ENCODE peak calls at places on chromosomes 1 and 21, in six cellular contexts. C is activated CD8-positive, alpha-beta memory T cell treated with anti-CD3 and anti-CD28 coated beads, Interleukin-2, amount 10 ng/mL, durations not matched to agents 7 days and 5 days; T is hippocampal formation; J is RWPE1; O is A172; G is central memory CD4-positive, alpha-beta T cell. Q is an unnamed sample.

GRCh38 chr1:11661105-11661504 is 2.9 kb upstream of the FBXO6 start:
- DNase-seq in C (no peak), T (no peak), J (no peak), O (no peak), G (no peak), Q (no peak)

GRCh38 chr1:21205416-21205815 is 28.7 kb upstream of the EIF4G3 start:
- DNase-seq in C (no peak), T (no peak), J (no peak), O (no peak), G (no peak), Q (no peak)

GRCh38 chr1:42176902-42177519 is 12.5 kb upstream of the GUCA2A start:
- DNase-seq in C (no peak), T (peak; percentile 34), J (peak; percentile 56), O (peak; percentile 48), G (peak; percentile 20), Q (peak; percentile 29)

GRCh38 chr21:45579383-45580180 is 37.3 kb upstream of the SLC19A1 start:
- DNase-seq in C (no peak), T (no peak), J (no peak), O (no peak), G (no peak), Q (no peak)

GRCh38 chr1:61692155-61692783 is 32.7 kb downstream of the TM2D1 start:
- DNase-seq in C (no peak), T (no peak), J (no peak), O (peak; percentile 42), G (no peak), Q (no peak)

GRCh38 chr1:54371038-54371935 is 34.9 kb downstream of the SSBP3 start:
- DNase-seq in C (no peak), T (no peak), J (peak; percentile 8), O (no peak), G (no peak), Q (no peak)

GRCh38 chr1:183444243-183444642 is 26.1 kb upstream of the NMNAT2 start:
- DNase-seq in C (no peak), T (no peak), J (peak; percentile 18), O (peak; percentile 48), G (no peak), Q (no peak)

GRCh38 chr21:17818158-17819113 is 720 bp downstream of the C21orf91 start:
- DNase-seq in C (peak; percentile 67), T (no peak), J (peak; percentile 26), O (peak; percentile 25), G (peak; percentile 45), Q (peak; percentile 47)

GRCh38 chr1:5718716-5719632 is 273.3 kb downstream of the NPHP4 start:
- DNase-seq in C (no peak), T (no peak), J (no peak), O (no peak), G (no peak), Q (no peak)

GRCh38 chr1:80258659-80259058 is 1252.1 kb upstream of the ADGRL4 start:
- DNase-seq in C (no peak), T (no peak), J (no peak), O (no peak), G (no peak), Q (no peak)

GRCh38 chr21:39033878-39034589 is 149.2 kb downstream of the PSMG1 start:
- DNase-seq in C (no peak), T (no peak), J (no peak), O (no peak), G (no peak), Q (no peak)

GRCh38 chr1:231723146-231723545 is 96.6 kb downstream of the DISC1 start:
- DNase-seq in C (no peak), T (no peak), J (no peak), O (no peak), G (no peak), Q (no peak)

GRCh38 chr1:63982201-63982600 is 208.4 kb downstream of the ROR1 start:
- DNase-seq in C (no peak), T (no peak), J (no peak), O (no peak), G (no peak), Q (no peak)

GRCh38 chr1:82455342-82455741 is 654.6 kb downstream of the ADGRL2 start:
- DNase-seq in C (no peak), T (no peak), J (no peak), O (no peak), G (no peak), Q (peak; percentile 20)

GRCh38 chr1:25042876-25043580 is 113.0 kb upstream of the RUNX3 start:
- DNase-seq in C (no peak), T (no peak), J (no peak), O (no peak), G (no peak), Q (no peak)

GRCh38 chr21:26433386-26433785 is 139.7 kb downstream of the CYYR1 start:
- DNase-seq in C (no peak), T (no peak), J (no peak), O (no peak), G (no peak), Q (no peak)

GRCh38 chr1:48916121-48917069 is 139.7 kb upstream of the BEND5 start:
- DNase-seq in C (no peak), T (peak; percentile 22), J (peak; percentile 21), O (peak; percentile 49), G (no peak), Q (no peak)

GRCh38 chr1:24437631-24438396 is 22.2 kb downstream of the NIPAL3 start:
- DNase-seq in C (no peak), T (no peak), J (no peak), O (no peak), G (no peak), Q (no peak)

GRCh38 chr1:99457381-99458165 is 188.3 kb upstream of the PALMD start:
- DNase-seq in C (no peak), T (peak; percentile 20), J (peak; percentile 67), O (peak; percentile 76), G (no peak), Q (no peak)

GRCh38 chr1:232207089-232207723 is 422.7 kb downstream of the SIPA1L2 start:
- DNase-seq in C (no peak), T (no peak), J (no peak), O (no peak), G (no peak), Q (no peak)

GRCh38 chr1:214287884-214288283 is 6.9 kb downstream of the SMYD2 start:
- DNase-seq in C (no peak), T (no peak), J (no peak), O (no peak), G (no peak), Q (no peak)

GRCh38 chr21:33384851-33385331 is 18.3 kb upstream of the IFNGR2 start:
- DNase-seq in C (peak; percentile 61), T (no peak), J (no peak), O (peak; percentile 69), G (peak; percentile 81), Q (peak; percentile 88)

GRCh38 chr1:156096640-156097391 is 14.6 kb upstream of the MEX3A start:
- DNase-seq in C (peak; percentile 92), T (peak; percentile 87), J (peak; percentile 82), O (peak; percentile 92), G (peak; percentile 94), Q (peak; percentile 88)

GRCh38 chr1:155860939-155861496 is 1.7 kb downstream of the SYT11 start:
- DNase-seq in C (no peak), T (no peak), J (no peak), O (no peak), G (no peak), Q (no peak)

GRCh38 chr1:152479792-152480595 is 30.6 kb upstream of the LCE5A start:
- DNase-seq in C (peak; percentile 66), T (no peak), J (no peak), O (peak; percentile 81), G (peak; percentile 51), Q (peak; percentile 53)

GRCh38 chr1:44531785-44532566 is 126.9 kb downstream of the RNF220 start:
- DNase-seq in C (peak; percentile 48), T (no peak), J (peak; percentile 53), O (peak; percentile 97), G (no peak), Q (no peak)

GRCh38 chr1:78560811-78561210 is 59.4 kb upstream of the IFI44L start:
- DNase-seq in C (no peak), T (no peak), J (no peak), O (no peak), G (no peak), Q (no peak)

GRCh38 chr1:89995595-89996397 is 886 bp downstream of the ZNF326 start:
- DNase-seq in C (no peak), T (peak; percentile 55), J (no peak), O (peak; percentile 4), G (no peak), Q (no peak)

Q was measured in immature natural killer cell.